ENCODE peak calls at places on chromosomes 11 and 22, in five cellular contexts. One of them, this sample, is unnamed.

GRCh38 chr11:70517996-70518907 is 119.9 kb downstream of the CTTN start:
- DNase-seq in fibroblast of pulmonary artery: no peak
- DNase-seq in left cardiac atrium: no peak
- DNase-seq in A549: no peak
- DNase-seq in PC-3: peak
- DNase-seq in this sample: no peak

GRCh38 chr22:44202261-44202789 is 21.6 kb downstream of the PARVG start:
- DNase-seq in fibroblast of pulmonary artery: peak
- DNase-seq in A549: no peak
- DNase-seq in PC-3: no peak
- DNase-seq in left cardiac atrium: no peak
- DNase-seq in this sample: no peak

GRCh38 chr11:5460983-5461621 is 12.0 kb downstream of the OR51I2 start:
- DNase-seq in PC-3: no peak
- DNase-seq in left cardiac atrium: no peak
- DNase-seq in fibroblast of pulmonary artery: no peak
- DNase-seq in A549: no peak
- DNase-seq in this sample: no peak

GRCh38 chr11:134524201-134524600 is 112.2 kb upstream of the B3GAT1 start:
- DNase-seq in left cardiac atrium: no peak
- DNase-seq in A549: no peak
- DNase-seq in PC-3: no peak
- DNase-seq in fibroblast of pulmonary artery: no peak
- DNase-seq in this sample: no peak

GRCh38 chr11:112795142-112795815 is 165.9 kb upstream of the NCAM1 start:
- DNase-seq in fibroblast of pulmonary artery: peak
- DNase-seq in left cardiac atrium: peak
- DNase-seq in PC-3: peak
- DNase-seq in A549: peak
- DNase-seq in this sample: no peak

GRCh38 chr22:35555351-35555915 is 14.8 kb downstream of the RASD2 start:
- DNase-seq in PC-3: no peak
- DNase-seq in fibroblast of pulmonary artery: peak
- DNase-seq in left cardiac atrium: no peak
- DNase-seq in A549: no peak
- DNase-seq in this sample: no peak

GRCh38 chr11:132744771-132745170 is 787.5 kb downstream of the OPCML start:
- DNase-seq in PC-3: no peak
- DNase-seq in fibroblast of pulmonary artery: peak
- DNase-seq in left cardiac atrium: no peak
- DNase-seq in A549: no peak
- DNase-seq in this sample: no peak

GRCh38 chr11:118401880-118402590 is 629 bp downstream of the ATP5MG start:
- DNase-seq in fibroblast of pulmonary artery: peak
- DNase-seq in left cardiac atrium: no peak
- DNase-seq in A549: peak
- DNase-seq in PC-3: peak
- DNase-seq in this sample: no peak

GRCh38 chr22:37242395-37242918 is 1.6 kb downstream of the RAC2 start:
- DNase-seq in A549: no peak
- DNase-seq in left cardiac atrium: peak
- DNase-seq in PC-3: peak
- DNase-seq in fibroblast of pulmonary artery: no peak
- DNase-seq in this sample: no peak

This sample was measured in globus pallidus.